ENCODE peak calls at places on chromosomes 2 and 18, in nine cellular contexts. S is neuronal stem cell; G is HFF-Myc; U is M059J; B is stimulated activated CD8-positive, alpha-beta memory T cell treated with anti-CD3 and anti-CD28 coated beads, Interleukin-7, amount 100 ng/mL, for 1 hour; X is GM12865; K is NCI-H1092; C is amniotic stem cell; O is stimulated activated CD4-positive, alpha-beta T cell treated with anti-CD3 and anti-CD28 coated beads, Interleukin-2, amount 100 ng/mL, for 48 hours. Q is an unnamed sample.

GRCh38 chr2:71637736-71638135 is 184.4 kb downstream of the DYSF start:
- DNase-seq in O (no peak), B (no peak), K (no peak), C (no peak), S (no peak), X (no peak), G (no peak), U (no peak), Q (no peak)

GRCh38 chr2:170354409-170354808 is 176.5 kb downstream of the MYO3B start:
- DNase-seq in S (peak), O (no peak), B (no peak), K (no peak), C (no peak), G (no peak), X (no peak), U (no peak), Q (no peak)

GRCh38 chr2:66439291-66440010 is 4.5 kb downstream of the MEIS1 start:
- DNase-seq in G (no peak), S (no peak), B (no peak), C (no peak), O (no peak), X (no peak), K (no peak), U (no peak), Q (no peak)

GRCh38 chr2:9002637-9003365 is 683 bp downstream of the MBOAT2 start:
- DNase-seq in B (no peak), U (peak), X (no peak), C (no peak), K (no peak), G (no peak), O (no peak), S (peak), Q (peak)

GRCh38 chr2:182866461-182867369 is at the start of gene FRZB:
- DNase-seq in S (peak), U (peak), O (no peak), K (peak), G (no peak), B (no peak), C (peak), X (no peak), Q (no peak)

GRCh38 chr2:138275881-138276280 is 225.7 kb upstream of the SPOPL start:
- DNase-seq in S (no peak), G (no peak), C (no peak), U (peak), B (no peak), O (no peak), K (no peak), X (no peak), Q (no peak)

GRCh38 chr2:5945707-5946106 is 253.5 kb downstream of the SOX11 start:
- DNase-seq in G (no peak), U (no peak), B (no peak), S (no peak), X (no peak), C (no peak), O (no peak), K (no peak), Q (no peak)

GRCh38 chr18:51300912-51301311 is 103.4 kb upstream of the MEX3C start:
- DNase-seq in K (no peak), S (no peak), G (no peak), U (no peak), C (no peak), B (no peak), O (no peak), X (no peak), Q (no peak)

GRCh38 chr2:223618172-223619035 is 16.2 kb upstream of the SCG2 start:
- DNase-seq in C (no peak), S (peak), O (no peak), K (no peak), U (no peak), G (no peak), B (no peak), X (no peak), Q (no peak)

GRCh38 chr2:164655750-164656149 is 34.5 kb upstream of the GRB14 start:
- DNase-seq in S (no peak), U (peak), O (no peak), B (no peak), K (no peak), G (no peak), X (no peak), C (no peak), Q (no peak)

GRCh38 chr2:23566236-23567142 is 181.5 kb downstream of the KLHL29 start:
- DNase-seq in X (peak), K (no peak), G (no peak), O (peak), C (no peak), U (peak), B (no peak), S (no peak), Q (peak)

Q was measured in GM19239.